ENCODE peak calls at places on chromosomes 7 and 10, in ten cellular contexts. Y, H, C, X, R, L, B, U, F and N are unnamed samples.

GRCh38 chr7:138890782-138891445 is 90.3 kb downstream of the KIAA1549 start:
- DNase-seq in Y (no peak), H (no peak), C (no peak), X (no peak), R (no peak), L (no peak), B (no peak), U (peak), F (no peak), N (peak)

GRCh38 chr7:2804227-2804763 is 39.8 kb downstream of the GNA12 start:
- DNase-seq in Y (no peak), H (no peak), C (no peak), X (no peak), R (no peak), L (no peak), B (peak), U (no peak), F (no peak), N (no peak)

GRCh38 chr10:725786-726185 is 36.3 kb upstream of the DIP2C start:
- DNase-seq in Y (no peak), H (no peak), C (no peak), X (no peak), R (no peak), L (no peak), B (no peak), U (no peak), F (no peak), N (no peak)

GRCh38 chr7:84614821-84615506 is 420.4 kb upstream of the SEMA3A start:
- DNase-seq in Y (no peak), H (no peak), C (no peak), X (no peak), R (peak), L (no peak), B (no peak), U (no peak), F (no peak), N (no peak)

GRCh38 chr10:87720665-87721064 is 61.0 kb downstream of the PAPSS2 start:
- DNase-seq in Y (no peak), H (no peak), C (no peak), X (no peak), R (no peak), L (no peak), B (no peak), U (no peak), F (no peak), N (no peak)

GRCh38 chr7:121016976-121017375 is 28.5 kb downstream of the CPED1 start:
- DNase-seq in Y (no peak), H (no peak), C (no peak), X (no peak), R (no peak), L (no peak), B (no peak), U (peak), F (no peak), N (no peak)

GRCh38 chr10:78491812-78492211 is 458.1 kb downstream of the RPS24 start:
- DNase-seq in Y (no peak), H (no peak), C (no peak), X (no peak), R (no peak), L (no peak), B (no peak), U (no peak), F (no peak), N (no peak)

GRCh38 chr10:124736491-124737136 is 7.6 kb downstream of the FAM53B start:
- DNase-seq in Y (no peak), H (peak), C (no peak), X (no peak), R (no peak), L (peak), B (peak), U (no peak), F (no peak), N (no peak)

GRCh38 chr7:110842796-110843195 is 248.1 kb upstream of the LRRN3 start:
- DNase-seq in Y (no peak), H (no peak), C (no peak), X (no peak), R (no peak), L (no peak), B (no peak), U (no peak), F (no peak), N (no peak)

GRCh38 chr7:79822620-79823240 is 311.9 kb upstream of the GNAI1 start:
- DNase-seq in Y (no peak), H (no peak), C (no peak), X (no peak), R (no peak), L (no peak), B (no peak), U (no peak), F (no peak), N (no peak)

GRCh38 chr10:132890301-132890700 is 52.1 kb downstream of the CFAP46 start:
- DNase-seq in Y (no peak), H (no peak), C (no peak), X (no peak), R (no peak), L (no peak), B (no peak), U (no peak), F (no peak), N (no peak)

GRCh38 chr10:124303662-124304418 is 114.9 kb downstream of the OAT start:
- DNase-seq in Y (no peak), H (no peak), C (no peak), X (no peak), R (no peak), L (no peak), B (no peak), U (no peak), F (no peak), N (no peak)

GRCh38 chr7:106772655-106773108 is 92.4 kb upstream of the PIK3CG start:
- DNase-seq in Y (no peak), H (no peak), C (no peak), X (no peak), R (no peak), L (no peak), B (no peak), U (peak), F (no peak), N (no peak)

GRCh38 chr7:8258734-8259133 is 3.2 kb downstream of the ICA1 start:
- DNase-seq in Y (no peak), H (no peak), C (no peak), X (no peak), R (no peak), L (no peak), B (no peak), U (no peak), F (no peak), N (no peak)

GRCh38 chr10:7471720-7472367 is 61.0 kb upstream of the SFMBT2 start:
- DNase-seq in Y (no peak), H (peak), C (no peak), X (no peak), R (no peak), L (no peak), B (peak), U (no peak), F (no peak), N (peak)

GRCh38 chr7:3034591-3035150 is 9.0 kb downstream of the CARD11 start:
- DNase-seq in Y (no peak), H (no peak), C (no peak), X (no peak), R (no peak), L (no peak), B (no peak), U (no peak), F (no peak), N (no peak)

GRCh38 chr7:158843775-158844174 is 12.6 kb upstream of the DYNC2I1 start:
- DNase-seq in Y (no peak), H (no peak), C (no peak), X (no peak), R (no peak), L (no peak), B (no peak), U (no peak), F (no peak), N (no peak)

GRCh38 chr7:82593780-82594179 is 150.2 kb upstream of the CACNA2D1 start:
- DNase-seq in Y (no peak), H (no peak), C (no peak), X (no peak), R (no peak), L (no peak), B (no peak), U (no peak), F (no peak), N (no peak)

GRCh38 chr7:37201003-37201875 is 247.4 kb downstream of the ELMO1 start:
- DNase-seq in Y (peak), H (peak), C (peak), X (peak), R (peak), L (peak), B (peak), U (peak), F (peak), N (peak)

GRCh38 chr10:90652519-90652918 is 205.3 kb downstream of the HTR7 start:
- DNase-seq in Y (no peak), H (no peak), C (no peak), X (no peak), R (no peak), L (no peak), B (no peak), U (no peak), F (peak), N (no peak)

GRCh38 chr7:100266576-100267354 is 40.7 kb upstream of the SPDYE3 start:
- DNase-seq in Y (no peak), H (no peak), C (no peak), X (no peak), R (no peak), L (no peak), B (no peak), U (no peak), F (no peak), N (no peak)

GRCh38 chr10:101566333-101567164 is 21.5 kb downstream of the POLL start:
- DNase-seq in Y (no peak), H (peak), C (no peak), X (no peak), R (no peak), L (no peak), B (no peak), U (no peak), F (no peak), N (peak)

GRCh38 chr7:97748482-97748881 is 16.6 kb downstream of the TAC1 start:
- DNase-seq in Y (no peak), H (no peak), C (no peak), X (no peak), R (no peak), L (no peak), B (no peak), U (no peak), F (no peak), N (no peak)

GRCh38 chr10:120962386-120963052 is 111.4 kb downstream of the WDR11 start:
- DNase-seq in Y (no peak), H (no peak), C (no peak), X (no peak), R (no peak), L (no peak), B (no peak), U (no peak), F (no peak), N (no peak)

GRCh38 chr7:129213828-129214227 is 11.0 kb upstream of the AHCYL2 start:
- DNase-seq in Y (no peak), H (no peak), C (no peak), X (no peak), R (no peak), L (no peak), B (no peak), U (no peak), F (no peak), N (peak)

GRCh38 chr10:64215088-64215487 is 693.9 kb downstream of the REEP3 start:
- DNase-seq in Y (no peak), H (no peak), C (no peak), X (no peak), R (no peak), L (no peak), B (no peak), U (no peak), F (no peak), N (no peak)

GRCh38 chr10:119535310-119535709 is 7.2 kb downstream of the RGS10 start:
- DNase-seq in Y (no peak), H (no peak), C (no peak), X (no peak), R (no peak), L (no peak), B (no peak), U (no peak), F (no peak), N (peak)